ENCODE peak calls at places on chromosomes 3 and 15, in eight cellular contexts. L is left colon; T is fibroblast of the aortic adventitia; X is memory B cell; P is neural crest cell; H is WTC11; F is activated effector memory CD4-positive, alpha-beta T cell treated with Interleukin-2 at 50 U/mL for 16 hours; A is foreskin fibroblast. E is an unnamed sample.

GRCh38 chr3:194736896-194737600 is 51.4 kb downstream of the FAM43A start:
- DNase-seq in L (no peak), T (no peak), X (peak), P (no peak), H (no peak), F (no peak), A (no peak), E (no peak)

GRCh38 chr3:111976254-111976653 is 2.6 kb upstream of the ABHD10 start:
- DNase-seq in L (no peak), T (no peak), X (no peak), P (no peak), H (no peak), F (no peak), A (no peak), E (no peak)

GRCh38 chr15:48828906-48829305 is 18.0 kb upstream of the CEP152 start:
- DNase-seq in L (no peak), T (no peak), X (no peak), P (no peak), H (no peak), F (no peak), A (no peak), E (no peak)

GRCh38 chr15:45594835-45595530 is 7.8 kb downstream of the BLOC1S6 start:
- DNase-seq in L (no peak), T (no peak), X (no peak), P (no peak), H (no peak), F (no peak), A (no peak), E (no peak)

GRCh38 chr3:16474304-16474703 is 39.2 kb downstream of the RFTN1 start:
- DNase-seq in L (no peak), T (peak), X (no peak), P (no peak), H (no peak), F (no peak), A (peak), E (no peak)

GRCh38 chr3:89373459-89373858 is 266.0 kb downstream of the EPHA3 start:
- DNase-seq in L (no peak), T (no peak), X (no peak), P (no peak), H (no peak), F (no peak), A (no peak), E (no peak)

GRCh38 chr3:185813205-185813604 is 11.6 kb downstream of the IGF2BP2 start:
- DNase-seq in L (no peak), T (no peak), X (no peak), P (no peak), H (no peak), F (no peak), A (peak), E (no peak)

GRCh38 chr3:57948080-57948671 is 60.0 kb upstream of the FLNB start:
- DNase-seq in L (no peak), T (no peak), X (no peak), P (no peak), H (no peak), F (no peak), A (no peak), E (no peak)

GRCh38 chr3:104437891-104438290 is 928.8 kb upstream of the ALCAM start:
- DNase-seq in L (no peak), T (peak), X (no peak), P (no peak), H (no peak), F (no peak), A (no peak), E (no peak)

GRCh38 chr3:7618606-7619005 is 757.7 kb downstream of the GRM7 start:
- DNase-seq in L (no peak), T (no peak), X (no peak), P (no peak), H (no peak), F (no peak), A (no peak), E (no peak)

GRCh38 chr3:8625991-8626390 is 18.6 kb downstream of the SSUH2 start:
- DNase-seq in L (no peak), T (no peak), X (no peak), P (no peak), H (no peak), F (no peak), A (peak), E (no peak)

GRCh38 chr15:57061281-57061680 is 142.8 kb downstream of the TCF12 start:
- DNase-seq in L (no peak), T (no peak), X (no peak), P (no peak), H (no peak), F (no peak), A (no peak), E (no peak)

GRCh38 chr15:41585140-41586047 is 26.4 kb downstream of the TYRO3 start:
- DNase-seq in L (peak), T (peak), X (peak), P (peak), H (peak), F (no peak), A (peak), E (peak)

GRCh38 chr3:12705981-12706380 is 42.1 kb upstream of the RAF1 start:
- DNase-seq in L (no peak), T (peak), X (no peak), P (no peak), H (no peak), F (no peak), A (peak), E (no peak)